ENCODE peak calls at places on chromosomes 11 and 22, in six cellular contexts. T, C, J, V, G and B are unnamed samples.

GRCh38 chr11:62566247-62566646 is 7.4 kb downstream of the EEF1G start:
- DNase-seq in T (no peak), C (no peak), J (no peak), V (no peak), G (no peak), B (no peak)

GRCh38 chr22:42562282-42562681 is 8.5 kb downstream of the SERHL2 start:
- DNase-seq in T (no peak), C (no peak), J (no peak), V (no peak), G (peak), B (no peak)

GRCh38 chr11:13000116-13000515 is 9.0 kb upstream of the RASSF10 start:
- DNase-seq in T (no peak), C (no peak), J (no peak), V (no peak), G (no peak), B (no peak)

GRCh38 chr11:7511405-7511804 is 2.4 kb upstream of the PPFIBP2 start:
- DNase-seq in T (no peak), C (no peak), J (no peak), V (no peak), G (peak), B (no peak)

GRCh38 chr11:35231074-35231473 is 92.1 kb downstream of the CD44 start:
- DNase-seq in T (no peak), C (no peak), J (no peak), V (no peak), G (no peak), B (no peak)

GRCh38 chr22:27726726-27727449 is 74.7 kb downstream of the MN1 start:
- DNase-seq in T (peak), C (peak), J (peak), V (no peak), G (peak), B (peak)

GRCh38 chr22:11307996-11308395 is 4220.0 kb upstream of the OR11H1 start:
- DNase-seq in T (no peak), C (no peak), J (no peak), V (no peak), G (no peak), B (no peak)

GRCh38 chr11:94774345-94774744 is 6.2 kb downstream of the AMOTL1 start:
- DNase-seq in T (no peak), C (no peak), J (peak), V (no peak), G (no peak), B (no peak)

GRCh38 chr11:119236490-119236889 is 30.4 kb downstream of the CBL start:
- DNase-seq in T (no peak), C (no peak), J (peak), V (no peak), G (no peak), B (no peak)

GRCh38 chr11:125916683-125917337 is 12.5 kb downstream of the DDX25 start:
- DNase-seq in T (no peak), C (peak), J (no peak), V (no peak), G (no peak), B (no peak)

GRCh38 chr11:67584881-67585873 is 1.6 kb downstream of the GSTP1 start:
- DNase-seq in T (peak), C (no peak), J (no peak), V (no peak), G (no peak), B (no peak)

GRCh38 chr11:107011977-107012376 is 6.3 kb downstream of the GUCY1A2 start:
- DNase-seq in T (no peak), C (no peak), J (no peak), V (no peak), G (no peak), B (no peak)

GRCh38 chr11:120211522-120212258 is 858 bp downstream of the OAF start:
- DNase-seq in T (no peak), C (no peak), J (no peak), V (no peak), G (no peak), B (no peak)

GRCh38 chr11:129930306-129930705 is 34.9 kb upstream of the NFRKB start:
- DNase-seq in T (no peak), C (no peak), J (peak), V (no peak), G (no peak), B (no peak)

GRCh38 chr22:50724616-50725015 is 13.4 kb upstream of the ACR start:
- DNase-seq in T (no peak), C (no peak), J (no peak), V (no peak), G (no peak), B (no peak)

GRCh38 chr11:58921778-58922390 is 17.4 kb upstream of the GLYATL1 start:
- DNase-seq in T (no peak), C (no peak), J (no peak), V (no peak), G (no peak), B (no peak)

GRCh38 chr11:61680622-61681191 is 516 bp downstream of the DAGLA start:
- DNase-seq in T (no peak), C (no peak), J (no peak), V (no peak), G (no peak), B (no peak)

GRCh38 chr22:24695958-24696511 is 78.5 kb downstream of the PIWIL3 start:
- DNase-seq in T (peak), C (no peak), J (peak), V (no peak), G (no peak), B (no peak)

GRCh38 chr11:45856044-45856468 is 8.8 kb downstream of the CRY2 start:
- DNase-seq in T (no peak), C (no peak), J (peak), V (no peak), G (no peak), B (no peak)

GRCh38 chr11:106765849-106766248 is 252.4 kb downstream of the GUCY1A2 start:
- DNase-seq in T (no peak), C (no peak), J (no peak), V (no peak), G (no peak), B (no peak)

GRCh38 chr11:94926271-94926625 is 47.1 kb downstream of the CWC15 start:
- DNase-seq in T (no peak), C (no peak), J (peak), V (no peak), G (no peak), B (no peak)

GRCh38 chr22:47251911-47252310 is 489.5 kb downstream of the TBC1D22A start:
- DNase-seq in T (no peak), C (no peak), J (no peak), V (no peak), G (no peak), B (no peak)

GRCh38 chr22:41537203-41537602 is 7.1 kb downstream of the POLR3H start:
- DNase-seq in T (no peak), C (no peak), J (no peak), V (no peak), G (no peak), B (no peak)

GRCh38 chr11:33062137-33062536 is 22.8 kb downstream of the TCP11L1 start:
- DNase-seq in T (no peak), C (peak), J (no peak), V (no peak), G (no peak), B (no peak)

GRCh38 chr22:48957311-48957986 is 870.2 kb downstream of the BRD1 start:
- DNase-seq in T (no peak), C (no peak), J (no peak), V (no peak), G (no peak), B (no peak)

GRCh38 chr11:20159680-20160381 is 444 bp downstream of the DBX1 start:
- DNase-seq in T (no peak), C (no peak), J (no peak), V (no peak), G (no peak), B (no peak)

GRCh38 chr22:44384981-44385610 is 72.3 kb upstream of the SHISAL1 start:
- DNase-seq in T (no peak), C (no peak), J (no peak), V (no peak), G (no peak), B (no peak)

GRCh38 chr11:94938399-94939055 is 34.8 kb downstream of the CWC15 start:
- DNase-seq in T (no peak), C (no peak), J (peak), V (no peak), G (no peak), B (peak)

GRCh38 chr11:65215441-65216076 is 33.8 kb downstream of the CAPN1 start:
- DNase-seq in T (peak), C (no peak), J (no peak), V (no peak), G (no peak), B (no peak)

GRCh38 chr11:72354356-72355115 is 79.8 kb downstream of the CLPB start:
- DNase-seq in T (no peak), C (peak), J (peak), V (no peak), G (no peak), B (no peak)
- TF ChIP-seq BHLHE40 in T (no peak), C (no peak), J (no peak), V (no peak), G (no peak), B (no peak)

GRCh38 chr22:45863981-45864751 is 112.8 kb downstream of the WNT7B start:
- DNase-seq in T (peak), C (peak), J (peak), V (no peak), G (peak), B (peak)
- TF ChIP-seq BHLHE40 in T (no peak), C (no peak), J (no peak), V (no peak), G (no peak), B (no peak)

DNA sequence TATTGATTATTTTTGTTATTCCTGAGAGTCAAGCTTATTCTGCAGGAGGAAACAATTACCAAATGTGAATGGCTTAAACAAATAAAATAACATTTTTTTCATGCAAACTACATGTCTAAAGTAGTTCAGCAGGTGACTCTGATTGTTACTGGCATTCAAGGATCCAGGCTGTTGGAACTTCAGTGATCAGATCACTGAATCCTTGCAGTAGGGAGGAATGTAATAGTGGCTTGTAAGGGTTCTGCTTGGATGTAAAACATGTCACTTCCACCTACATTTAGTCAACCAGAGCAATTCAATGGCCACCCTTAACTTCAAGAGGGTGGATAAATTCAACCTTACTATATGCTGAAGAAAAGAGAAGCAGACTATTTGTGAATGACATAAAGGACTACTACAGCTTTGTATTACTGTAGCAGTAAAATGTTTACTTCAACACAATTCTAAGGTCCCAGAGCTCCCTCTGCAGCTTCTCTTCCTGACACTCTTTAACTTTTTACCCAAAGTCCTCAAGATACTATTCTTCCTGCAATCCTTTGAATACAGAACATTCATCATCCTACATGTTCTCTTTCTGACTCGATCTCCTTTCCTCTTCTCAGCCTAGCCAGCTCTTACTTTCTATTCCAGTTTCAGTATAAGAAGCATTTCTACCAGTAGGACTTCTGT is 284.0 kb downstream of the LRRC4C start:
- DNase-seq in T (no peak), C (no peak), J (no peak), V (no peak), G (no peak), B (no peak)
- TF ChIP-seq BHLHE40 in T (no peak), C (no peak), J (no peak), V (no peak), G (no peak), B (no peak)

DNA sequence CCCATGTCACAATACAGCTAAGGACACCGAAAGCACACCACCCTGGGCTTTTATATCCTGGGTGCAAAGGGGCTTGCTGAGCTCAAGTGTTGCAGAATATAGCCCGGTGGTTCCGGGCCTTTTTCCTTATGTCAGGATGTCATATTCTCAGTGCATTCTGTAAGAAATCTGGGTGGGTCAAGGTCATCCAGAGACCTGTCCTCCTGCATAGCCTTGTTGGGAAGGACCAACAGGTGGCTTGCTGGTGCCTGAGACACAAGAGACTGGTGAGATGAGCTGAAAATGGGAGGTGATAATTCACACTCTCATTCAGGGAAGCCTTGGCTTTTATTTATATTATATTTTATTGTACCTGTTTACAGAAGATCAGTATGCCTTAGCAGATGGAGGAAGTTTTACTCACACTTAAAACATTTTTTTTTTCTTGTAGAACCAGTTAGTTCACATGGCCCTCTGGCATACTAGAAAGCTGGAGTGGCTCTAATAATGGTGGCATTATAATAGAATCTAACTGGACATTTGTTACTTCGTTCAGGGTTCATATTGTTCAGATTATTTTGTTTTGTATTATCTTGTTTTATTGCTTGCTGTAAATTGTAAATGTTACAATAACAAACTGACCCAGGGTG is 14.6 kb upstream of the TMEM123 start:
- DNase-seq in T (no peak), C (no peak), J (no peak), V (no peak), G (no peak), B (no peak)
- TF ChIP-seq BHLHE40 in T (no peak), C (no peak), J (no peak), V (no peak), G (no peak), B (no peak)